ENCODE peak calls at places on chromosomes 2 and 18, in ten cellular contexts. Z is activated CD4-positive, alpha-beta T cell treated with anti-CD3 and anti-CD28 coated beads, Interleukin-2, amount 50 U/mL, for 4 hours; E is HFFc6; Q is stimulated activated CD8-positive, alpha-beta memory T cell treated with anti-CD3 and anti-CD28 coated beads, Interleukin-7, amount 100 ng/mL, for 4 hours; H is GM12865; L is H9; I is anterior cingulate cortex; A is NCI-H446; T is HTR-8/SVneo; W is renal cortical epithelial cell. C is an unnamed sample.
A peak's percentile ranks its signal among the peaks of the same experiment; 100 is the strongest.

GRCh38 chr18:68397241-68398035 is 317.5 kb downstream of the TMX3 start:
- DNase-seq in Q (no peak), T (no peak), L (no peak), Z (no peak), H (no peak), E (no peak), I (no peak), W (peak; percentile 16), A (no peak), C (no peak)

GRCh38 chr2:234406085-234406484 is 90.8 kb downstream of the ARL4C start:
- DNase-seq in Q (no peak), T (no peak), A (no peak), E (no peak), H (no peak), I (no peak), W (peak; percentile 6), Z (no peak), L (no peak), C (no peak)

GRCh38 chr18:58313491-58314032 is 269.5 kb downstream of the NEDD4L start:
- DNase-seq in I (no peak), H (no peak), A (no peak), Z (no peak), Q (no peak), L (no peak), E (no peak), W (peak; percentile 50), T (no peak), C (peak; percentile 50)

GRCh38 chr2:43478423-43479086 is 117.3 kb downstream of the THADA start:
- DNase-seq in Z (no peak), Q (no peak), E (peak; percentile 39), I (no peak), W (peak; percentile 59), A (no peak), L (no peak), H (peak; percentile 47), T (no peak), C (no peak)

GRCh38 chr2:178152033-178152432 is 39.8 kb downstream of the RBM45 start:
- DNase-seq in L (no peak), Q (no peak), T (no peak), A (no peak), H (no peak), W (peak; percentile 40), Z (no peak), I (no peak), E (peak; percentile 17), C (no peak)

GRCh38 chr2:150296795-150297546 is 190.5 kb downstream of the RND3 start:
- DNase-seq in E (peak; percentile 35), H (no peak), T (no peak), Z (no peak), A (peak; percentile 76), Q (no peak), I (no peak), W (peak; percentile 66), L (no peak), C (peak; percentile 82)

GRCh38 chr2:232142049-232142448 is 180.5 kb downstream of the DIS3L2 start:
- DNase-seq in I (peak; percentile 21), Q (no peak), Z (peak; percentile 6), T (peak; percentile 28), W (peak; percentile 26), L (peak; percentile 52), H (peak; percentile 47), A (no peak), E (no peak), C (peak; percentile 55)

GRCh38 chr2:85438291-85439110 is 20.0 kb downstream of the SH2D6 start:
- DNase-seq in A (no peak), W (peak; percentile 47), Z (no peak), Q (no peak), H (no peak), E (no peak), L (no peak), T (no peak), I (peak; percentile 61), C (no peak)

GRCh38 chr2:104318001-104318555 is 535.8 kb upstream of the POU3F3 start:
- DNase-seq in W (peak; percentile 57), A (no peak), H (no peak), Q (no peak), Z (no peak), I (no peak), E (no peak), T (no peak), L (no peak), C (no peak)

GRCh38 chr2:174145827-174146226 is 102.5 kb downstream of the OLA1 start:
- DNase-seq in I (no peak), W (peak; percentile 8), Z (no peak), E (no peak), A (no peak), H (peak; percentile 6), T (no peak), L (peak; percentile 47), Q (no peak), C (peak; percentile 11)

GRCh38 chr18:4510709-4511108 is 55.6 kb upstream of the DLGAP1 start:
- DNase-seq in T (no peak), E (no peak), L (peak; percentile 61), A (no peak), H (peak; percentile 28), Z (no peak), I (no peak), Q (no peak), W (no peak), C (no peak)

GRCh38 chr2:109648041-109648527 is 33.9 kb downstream of the SOWAHC start:
- DNase-seq in H (no peak), I (no peak), L (no peak), W (no peak), T (no peak), A (no peak), E (no peak), Q (no peak), Z (no peak), C (peak; percentile 11)

GRCh38 chr2:23351388-23352141 is 33.4 kb upstream of the KLHL29 start:
- DNase-seq in W (peak; percentile 73), H (peak; percentile 78), E (peak; percentile 59), Q (no peak), T (peak; percentile 74), A (peak; percentile 9), Z (peak; percentile 14), L (peak; percentile 90), I (peak; percentile 57), C (peak; percentile 77)

GRCh38 chr2:147045113-147045512 is 799.7 kb upstream of the ACVR2A start:
- DNase-seq in L (peak; percentile 68), T (no peak), H (peak; percentile 67), Z (peak; percentile 28), W (peak; percentile 51), E (no peak), Q (peak; percentile 3), I (no peak), A (peak; percentile 31), C (peak; percentile 39)

GRCh38 chr2:35821675-35822074 is 533.9 kb upstream of the CRIM1 start:
- DNase-seq in L (peak; percentile 63), A (no peak), W (no peak), E (no peak), T (no peak), H (no peak), I (no peak), Z (no peak), Q (no peak), C (no peak)

GRCh38 chr2:8569332-8569930 is 112.4 kb upstream of the ID2 start:
- DNase-seq in W (no peak), I (no peak), L (peak; percentile 15), Z (no peak), E (no peak), A (no peak), H (no peak), Q (no peak), T (no peak), C (no peak)

GRCh38 chr2:48001498-48001897 is 95.2 kb upstream of the FBXO11 start:
- DNase-seq in E (no peak), H (no peak), T (no peak), W (no peak), L (no peak), Q (no peak), A (no peak), Z (no peak), I (no peak), C (no peak)

GRCh38 chr2:85794491-85795121 is 40.8 kb downstream of the ATOH8 start:
- DNase-seq in Z (no peak), E (no peak), A (peak; percentile 87), I (peak; percentile 30), W (no peak), L (no peak), H (no peak), Q (no peak), T (no peak), C (no peak)

GRCh38 chr2:54601339-54601738 is 122.1 kb upstream of the EML6 start:
- DNase-seq in I (no peak), H (no peak), E (no peak), W (peak; percentile 99), Q (no peak), L (no peak), T (no peak), A (no peak), Z (no peak), C (no peak)

GRCh38 chr2:215775106-215775505 is 238.2 kb downstream of the MREG start:
- DNase-seq in L (no peak), A (no peak), W (no peak), T (no peak), I (no peak), H (no peak), Z (no peak), E (no peak), Q (no peak), C (no peak)

GRCh38 chr2:104868081-104868806 is 14.3 kb downstream of the POU3F3 start:
- DNase-seq in Q (no peak), T (no peak), L (peak; percentile 29), I (no peak), A (no peak), Z (no peak), H (no peak), W (no peak), E (no peak), C (no peak)

GRCh38 chr2:149278146-149278878 is 52.1 kb upstream of the LYPD6 start:
- DNase-seq in E (no peak), Q (no peak), I (no peak), W (peak; percentile 31), H (no peak), Z (no peak), L (no peak), T (no peak), A (no peak), C (peak; percentile 41)

GRCh38 chr2:218077464-218078216 is 8.6 kb downstream of the RUFY4 start:
- DNase-seq in W (no peak), Z (no peak), L (peak; percentile 15), E (no peak), Q (no peak), T (no peak), I (no peak), H (no peak), A (no peak), C (no peak)

GRCh38 chr2:232533944-232534710 is 5.4 kb upstream of the CHRNG start:
- DNase-seq in T (no peak), Z (no peak), I (no peak), W (no peak), Q (no peak), A (no peak), L (no peak), E (no peak), H (no peak), C (no peak)

GRCh38 chr2:23250371-23250770 is 134.6 kb upstream of the KLHL29 start:
- DNase-seq in L (no peak), A (no peak), I (peak; percentile 45), T (no peak), W (no peak), Q (no peak), Z (no peak), H (no peak), E (no peak), C (no peak)

GRCh38 chr2:232420463-232421188 is 14.0 kb downstream of the ALPG start:
- DNase-seq in Q (no peak), I (no peak), W (no peak), A (no peak), L (peak; percentile 65), E (no peak), Z (no peak), T (no peak), H (peak; percentile 41), C (no peak)

GRCh38 chr18:35728676-35729075 is 147.1 kb downstream of the GALNT1 start:
- DNase-seq in A (no peak), Q (no peak), Z (no peak), L (no peak), I (no peak), E (no peak), W (peak; percentile 17), T (no peak), H (no peak), C (no peak)

GRCh38 chr18:79898952-79899608 is 52.4 kb downstream of the SLC66A2 start:
- DNase-seq in H (no peak), W (no peak), A (no peak), Z (no peak), E (no peak), L (peak; percentile 27), Q (no peak), I (no peak), T (no peak), C (no peak)